ENCODE peak calls at places on chromosomes 3 and 15, in seven cellular contexts. V is HCT116, O is GM12878, L is heart left ventricle, Y is breast epithelium, S is H54, A is NB4. T is an unnamed sample.

GRCh38 chr3:69772152-69772867 is 33.0 kb downstream of the MITF start:
- DNase-seq in V (no peak), O (no peak), L (no peak), Y (no peak), S (no peak), A (no peak), T (no peak)

GRCh38 chr3:106703524-106703923 is 673.7 kb upstream of the CCDC54 start:
- DNase-seq in V (no peak), O (no peak), L (no peak), Y (no peak), S (no peak), A (no peak), T (no peak)

GRCh38 chr3:194035406-194036138 is 100.4 kb upstream of the HES1 start:
- DNase-seq in V (no peak), O (no peak), L (no peak), Y (no peak), S (no peak), A (no peak), T (no peak)

GRCh38 chr15:39411102-39411989 is 169.5 kb upstream of the THBS1 start:
- DNase-seq in V (no peak), O (peak; percentile 78), L (no peak), Y (peak; percentile 37), S (no peak), A (peak; percentile 89), T (peak; percentile 35)

GRCh38 chr15:62969442-62970089 is 73.0 kb upstream of the TPM1 start:
- DNase-seq in V (no peak), O (no peak), L (no peak), Y (no peak), S (no peak), A (no peak), T (no peak)

GRCh38 chr3:128922804-128923459 is 43.5 kb downstream of the ACAD9 start:
- DNase-seq in V (no peak), O (no peak), L (no peak), Y (no peak), S (no peak), A (peak; percentile 40), T (no peak)

GRCh38 chr3:170107926-170108325 is 70.1 kb downstream of the GPR160 start:
- DNase-seq in V (no peak), O (no peak), L (no peak), Y (no peak), S (no peak), A (no peak), T (no peak)

GRCh38 chr3:24160424-24160823 is 215.3 kb downstream of the NR1D2 start:
- DNase-seq in V (no peak), O (no peak), L (no peak), Y (no peak), S (no peak), A (no peak), T (no peak)

GRCh38 chr3:42655331-42655888 is 1.9 kb downstream of the ZBTB47 start:
- DNase-seq in V (no peak), O (no peak), L (no peak), Y (no peak), S (no peak), A (no peak), T (no peak)

GRCh38 chr15:80445300-80446041 is 41.3 kb downstream of the ARNT2 start:
- DNase-seq in V (no peak), O (no peak), L (no peak), Y (no peak), S (no peak), A (no peak), T (no peak)

GRCh38 chr3:132416807-132417694 is at the start of gene DNAJC13:
- DNase-seq in V (peak; percentile 82), O (peak; percentile 67), L (peak; percentile 96), Y (peak; percentile 90), S (peak; percentile 76), A (peak; percentile 96), T (peak; percentile 77)

GRCh38 chr3:132414841-132415240 is 2.5 kb upstream of the DNAJC13 start:
- DNase-seq in V (no peak), O (no peak), L (no peak), Y (no peak), S (no peak), A (no peak), T (no peak)

GRCh38 chr3:132418916-132419315 is 1.6 kb downstream of the DNAJC13 start:
- DNase-seq in V (no peak), O (no peak), L (no peak), Y (no peak), S (no peak), A (peak; percentile 57), T (no peak)

GRCh38 chr3:132421832-132422231 is 4.5 kb downstream of the DNAJC13 start:
- DNase-seq in V (no peak), O (no peak), L (no peak), Y (no peak), S (no peak), A (no peak), T (no peak)

DNA sequence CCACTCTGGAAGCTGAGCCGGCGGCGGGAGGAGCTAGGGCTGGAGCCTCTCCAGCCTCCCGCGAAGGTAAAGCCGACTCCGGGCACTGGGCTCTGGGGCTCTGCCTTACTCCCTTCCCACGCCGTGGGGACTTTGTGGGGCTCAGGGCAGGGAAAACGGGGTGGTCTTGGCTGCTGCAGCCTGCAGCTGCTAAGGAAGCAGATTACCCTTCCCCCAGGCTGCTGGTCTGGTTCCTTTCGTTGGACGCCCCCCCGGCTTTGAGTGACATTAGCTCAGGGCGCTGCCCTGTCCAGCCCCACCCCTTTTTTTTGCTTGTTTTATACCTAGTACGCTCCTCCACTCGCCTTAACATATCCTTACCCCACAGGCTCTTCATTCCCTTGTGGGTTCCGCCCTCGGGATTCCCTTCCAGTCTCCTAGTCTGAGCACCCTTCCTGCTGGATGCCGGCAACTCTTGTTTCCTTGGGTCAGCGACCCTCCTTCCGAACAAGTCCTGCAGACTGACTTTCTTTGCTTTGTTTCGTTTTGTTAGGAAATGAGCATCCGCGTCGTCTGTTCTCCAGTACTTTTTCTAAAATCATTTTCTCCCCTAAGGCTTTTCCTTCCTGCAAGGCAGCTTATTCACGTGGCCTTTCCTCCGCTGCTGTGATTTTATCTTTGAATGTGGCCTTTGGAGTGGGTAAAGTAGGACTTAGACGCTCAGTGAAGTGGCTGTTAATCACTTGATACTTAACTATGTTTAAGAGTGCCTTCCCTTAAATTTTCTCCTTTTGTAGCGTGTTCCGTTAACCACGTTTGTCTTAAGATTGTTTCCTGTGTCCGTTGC is 606 bp downstream of the DNAJC13 start:
- DNase-seq in V (no peak), O (peak; percentile 31), L (no peak), Y (peak; percentile 24), S (peak; percentile 35), A (peak; percentile 88), T (peak; percentile 11)
- TF ChIP-seq POLR2A in V (no peak), O (peak; percentile 13), L (no peak), Y (peak; percentile 4), S (peak; percentile 47), A (no peak), T (peak; percentile 56)

DNA sequence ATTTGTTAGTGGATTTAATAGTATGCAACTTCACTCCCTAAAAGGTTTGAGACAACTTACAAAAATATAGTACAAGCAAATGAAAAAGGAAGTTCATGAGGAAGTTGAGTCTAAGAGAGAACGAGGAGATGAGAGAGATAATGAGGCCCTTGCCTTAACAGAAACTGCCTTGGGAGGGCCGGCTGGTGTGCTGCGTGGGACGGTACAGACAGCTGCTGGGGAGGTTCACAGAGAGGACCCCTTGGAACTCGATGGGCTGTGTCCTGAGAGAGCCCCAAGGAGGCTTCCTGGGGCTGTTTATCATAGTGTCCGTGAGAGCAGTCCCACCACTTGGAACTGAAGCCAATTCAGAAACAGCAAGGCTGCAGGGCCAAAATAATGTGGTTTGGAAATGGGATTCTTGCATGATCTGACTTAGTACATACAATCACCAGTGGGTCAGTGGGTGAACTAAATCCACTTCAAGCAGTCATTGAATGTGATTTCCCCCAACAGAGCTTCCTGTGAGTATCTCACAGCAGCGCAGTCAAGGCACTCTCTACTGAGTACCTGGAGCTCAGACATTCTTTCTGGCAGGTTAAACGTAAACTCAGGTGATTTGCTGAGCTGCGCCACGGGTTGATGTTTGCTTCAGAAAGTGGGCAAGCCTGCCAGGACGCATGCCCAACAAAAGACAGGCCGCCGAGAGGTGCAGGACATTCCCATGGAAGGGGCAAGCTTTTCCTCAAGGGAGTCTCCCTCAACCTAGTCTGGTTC is 90.8 kb downstream of the CRTC3 start:
- DNase-seq in V (no peak), O (peak; percentile 27), L (no peak), Y (no peak), S (no peak), A (peak; percentile 94), T (peak; percentile 65)
- TF ChIP-seq POLR2A in V (no peak), O (no peak), L (no peak), Y (no peak), S (no peak), A (no peak), T (no peak)

DNA sequence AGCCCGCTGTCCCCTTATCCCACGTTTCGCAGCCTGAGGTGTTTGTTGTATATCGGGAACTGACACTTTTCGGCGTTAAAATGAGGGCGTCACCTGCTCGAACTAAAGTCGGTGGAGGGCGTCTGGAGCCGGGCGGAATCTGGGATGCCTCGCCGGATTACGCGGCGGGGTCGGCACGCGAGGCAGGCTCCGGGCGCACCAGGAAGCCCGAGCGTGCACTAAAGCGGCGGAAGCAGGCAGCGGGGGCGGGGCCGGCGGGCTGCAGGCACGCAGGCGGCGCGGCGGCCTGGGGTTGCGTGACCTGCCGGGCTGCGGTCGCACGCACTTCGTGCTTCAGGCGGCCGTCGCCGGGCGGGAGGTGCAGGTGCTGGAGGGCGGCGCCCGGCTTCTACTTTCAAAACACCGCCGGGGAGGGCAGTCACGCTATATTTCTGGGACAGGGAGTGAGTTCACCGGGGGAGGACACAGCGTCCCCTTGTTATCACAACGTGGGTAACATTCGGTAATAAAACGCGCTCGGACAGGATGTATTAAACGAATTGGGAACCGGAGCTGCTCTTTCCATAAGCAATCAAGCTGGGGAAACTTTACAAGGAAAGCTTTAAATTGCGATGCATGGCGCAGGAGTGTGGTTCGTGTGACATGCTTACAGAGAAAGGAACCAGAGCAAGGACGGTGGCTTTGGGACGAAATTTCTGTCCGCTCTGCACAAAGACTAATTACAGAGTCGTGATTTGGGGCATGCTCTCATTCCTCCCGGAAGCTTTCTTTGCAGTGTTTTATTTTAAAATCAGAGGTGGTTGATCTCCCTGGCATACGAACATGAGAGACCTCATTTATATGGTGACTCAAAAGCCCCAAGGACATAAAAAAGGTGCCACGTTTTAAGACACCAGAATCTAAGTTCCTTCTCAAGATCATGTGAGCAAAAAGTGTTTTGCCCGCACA is 9.1 kb upstream of the LEKR1 start:
- DNase-seq in V (peak; percentile 77), O (peak; percentile 55), L (peak; percentile 93), Y (peak; percentile 59), S (peak; percentile 33), A (peak; percentile 94), T (peak; percentile 69)
- TF ChIP-seq POLR2A in V (peak; percentile 51), O (peak; percentile 94), L (no peak), Y (no peak), S (peak; percentile 33), A (no peak), T (peak; percentile 90)

GRCh38 chr3:150168694-150169093 is 198.0 kb upstream of the PFN2 start:
- DNase-seq in V (no peak), O (no peak), L (no peak), Y (no peak), S (no peak), A (no peak), T (no peak)
- TF ChIP-seq POLR2A in V (no peak), O (no peak), L (no peak), Y (no peak), S (no peak), A (no peak), T (no peak)

GRCh38 chr3:119600732-119601131 is 3.0 kb downstream of the PLA1A start:
- DNase-seq in V (peak; percentile 10), O (peak; percentile 85), L (peak; percentile 66), Y (no peak), S (no peak), A (peak; percentile 54), T (no peak)
- TF ChIP-seq POLR2A in V (no peak), O (peak; percentile 66), L (no peak), Y (no peak), S (no peak), A (no peak), T (no peak)